ENCODE peak calls at places on chromosome 6, in seven cellular contexts. One of them, this sample, is unnamed.

GRCh38 chr6:150573041-150573681 is 26.5 kb upstream of the PLEKHG1 start:
- DNase-seq in HEK293T: no peak
- DNase-seq in PC-9: no peak
- DNase-seq in small intestine: no peak
- DNase-seq in hypothalamus: no peak
- DNase-seq in Caki2: peak
- DNase-seq in AG04450: no peak
- DNase-seq in this sample: no peak

GRCh38 chr6:47047479-47048411 is 5.6 kb upstream of the ADGRF1 start:
- DNase-seq in HEK293T: peak
- DNase-seq in PC-9: peak
- DNase-seq in small intestine: peak
- DNase-seq in hypothalamus: no peak
- DNase-seq in Caki2: peak
- DNase-seq in AG04450: peak
- DNase-seq in this sample: peak

GRCh38 chr6:103367212-103367611 is 1492.5 kb downstream of the HACE1 start:
- DNase-seq in HEK293T: peak
- DNase-seq in PC-9: no peak
- DNase-seq in small intestine: no peak
- DNase-seq in hypothalamus: no peak
- DNase-seq in Caki2: no peak
- DNase-seq in AG04450: no peak
- DNase-seq in this sample: no peak

GRCh38 chr6:138691595-138692057 is 81.9 kb upstream of the CCDC28A start:
- DNase-seq in HEK293T: no peak
- DNase-seq in PC-9: peak
- DNase-seq in small intestine: peak
- DNase-seq in hypothalamus: no peak
- DNase-seq in Caki2: peak
- DNase-seq in AG04450: peak
- DNase-seq in this sample: peak

GRCh38 chr6:70371454-70372105 is 41.7 kb upstream of the FAM135A start:
- DNase-seq in HEK293T: peak
- DNase-seq in PC-9: peak
- DNase-seq in small intestine: peak
- DNase-seq in hypothalamus: no peak
- DNase-seq in Caki2: peak
- DNase-seq in AG04450: peak
- DNase-seq in this sample: peak

GRCh38 chr6:42118162-42119001 is 24.0 kb downstream of the C6orf132 start:
- DNase-seq in HEK293T: no peak
- DNase-seq in PC-9: peak
- DNase-seq in small intestine: peak
- DNase-seq in hypothalamus: no peak
- DNase-seq in Caki2: peak
- DNase-seq in AG04450: no peak
- DNase-seq in this sample: no peak

GRCh38 chr6:137904822-137905617 is 38.0 kb downstream of the TNFAIP3 start:
- DNase-seq in HEK293T: no peak
- DNase-seq in PC-9: no peak
- DNase-seq in small intestine: peak
- DNase-seq in hypothalamus: no peak
- DNase-seq in Caki2: peak
- DNase-seq in AG04450: no peak
- DNase-seq in this sample: no peak

GRCh38 chr6:137926207-137926731 is 59.2 kb downstream of the TNFAIP3 start:
- DNase-seq in HEK293T: no peak
- DNase-seq in PC-9: peak
- DNase-seq in small intestine: peak
- DNase-seq in hypothalamus: no peak
- DNase-seq in Caki2: peak
- DNase-seq in AG04450: peak
- DNase-seq in this sample: peak

GRCh38 chr6:22082278-22082677 is 214.6 kb downstream of the PRL start:
- DNase-seq in HEK293T: no peak
- DNase-seq in PC-9: no peak
- DNase-seq in small intestine: no peak
- DNase-seq in hypothalamus: no peak
- DNase-seq in Caki2: no peak
- DNase-seq in AG04450: no peak
- DNase-seq in this sample: no peak

GRCh38 chr6:71681234-71681867 is 205.0 kb upstream of the RIMS1 start:
- DNase-seq in HEK293T: no peak
- DNase-seq in PC-9: no peak
- DNase-seq in small intestine: no peak
- DNase-seq in hypothalamus: no peak
- DNase-seq in Caki2: no peak
- DNase-seq in AG04450: no peak
- DNase-seq in this sample: no peak

GRCh38 chr6:111283707-111284106 is 196.4 kb downstream of the SLC16A10 start:
- DNase-seq in HEK293T: no peak
- DNase-seq in PC-9: no peak
- DNase-seq in small intestine: no peak
- DNase-seq in hypothalamus: no peak
- DNase-seq in Caki2: no peak
- DNase-seq in AG04450: no peak
- DNase-seq in this sample: no peak

GRCh38 chr6:49264909-49265308 is 198.1 kb downstream of the MMUT start:
- DNase-seq in HEK293T: no peak
- DNase-seq in PC-9: no peak
- DNase-seq in small intestine: no peak
- DNase-seq in hypothalamus: no peak
- DNase-seq in Caki2: no peak
- DNase-seq in AG04450: no peak
- DNase-seq in this sample: no peak

GRCh38 chr6:17472653-17473183 is 79.3 kb downstream of the CAP2 start:
- DNase-seq in HEK293T: peak
- DNase-seq in PC-9: no peak
- DNase-seq in small intestine: peak
- DNase-seq in hypothalamus: no peak
- DNase-seq in Caki2: peak
- DNase-seq in AG04450: no peak
- DNase-seq in this sample: no peak

GRCh38 chr6:162377735-162378134 is 349.8 kb downstream of the PRKN start:
- DNase-seq in HEK293T: no peak
- DNase-seq in PC-9: no peak
- DNase-seq in small intestine: no peak
- DNase-seq in hypothalamus: no peak
- DNase-seq in Caki2: no peak
- DNase-seq in AG04450: no peak
- DNase-seq in this sample: no peak

GRCh38 chr6:45924763-45925342 is 90.8 kb downstream of the CLIC5 start:
- DNase-seq in HEK293T: no peak
- DNase-seq in PC-9: no peak
- DNase-seq in small intestine: no peak
- DNase-seq in hypothalamus: no peak
- DNase-seq in Caki2: no peak
- DNase-seq in AG04450: no peak
- DNase-seq in this sample: no peak

GRCh38 chr6:138105880-138106664 is 1.1 kb downstream of the PERP start:
- DNase-seq in HEK293T: peak
- DNase-seq in PC-9: peak
- DNase-seq in small intestine: peak
- DNase-seq in hypothalamus: no peak
- DNase-seq in Caki2: peak
- DNase-seq in AG04450: no peak
- DNase-seq in this sample: peak

GRCh38 chr6:35377002-35377401 is 34.6 kb downstream of the PPARD start:
- DNase-seq in HEK293T: no peak
- DNase-seq in PC-9: no peak
- DNase-seq in small intestine: no peak
- DNase-seq in hypothalamus: no peak
- DNase-seq in Caki2: no peak
- DNase-seq in AG04450: no peak
- DNase-seq in this sample: no peak

GRCh38 chr6:87736809-87737540 is 34.9 kb upstream of the AKIRIN2 start:
- DNase-seq in HEK293T: no peak
- DNase-seq in PC-9: no peak
- DNase-seq in small intestine: no peak
- DNase-seq in hypothalamus: no peak
- DNase-seq in Caki2: no peak
- DNase-seq in AG04450: no peak
- DNase-seq in this sample: no peak

GRCh38 chr6:82397962-82398692 is 34.5 kb downstream of the TPBG start:
- DNase-seq in HEK293T: no peak
- DNase-seq in PC-9: peak
- DNase-seq in small intestine: no peak
- DNase-seq in hypothalamus: no peak
- DNase-seq in Caki2: peak
- DNase-seq in AG04450: no peak
- DNase-seq in this sample: no peak

GRCh38 chr6:99736302-99736701 is 129.7 kb downstream of the PRDM13 start:
- DNase-seq in HEK293T: no peak
- DNase-seq in PC-9: no peak
- DNase-seq in small intestine: no peak
- DNase-seq in hypothalamus: no peak
- DNase-seq in Caki2: no peak
- DNase-seq in AG04450: no peak
- DNase-seq in this sample: peak

GRCh38 chr6:131534654-131534956 is 38.4 kb upstream of the ARG1 start:
- DNase-seq in HEK293T: no peak
- DNase-seq in PC-9: no peak
- DNase-seq in small intestine: no peak
- DNase-seq in hypothalamus: no peak
- DNase-seq in Caki2: no peak
- DNase-seq in AG04450: no peak
- DNase-seq in this sample: no peak

GRCh38 chr6:33851959-33852358 is 48.2 kb upstream of the MLN start:
- DNase-seq in HEK293T: peak
- DNase-seq in PC-9: no peak
- DNase-seq in small intestine: peak
- DNase-seq in hypothalamus: no peak
- DNase-seq in Caki2: peak
- DNase-seq in AG04450: no peak
- DNase-seq in this sample: peak

GRCh38 chr6:106069478-106069877 is 16.7 kb upstream of the PRDM1 start:
- DNase-seq in HEK293T: peak
- DNase-seq in PC-9: no peak
- DNase-seq in small intestine: peak
- DNase-seq in hypothalamus: no peak
- DNase-seq in Caki2: peak
- DNase-seq in AG04450: peak
- DNase-seq in this sample: no peak

GRCh38 chr6:83378621-83379388 is 52.0 kb downstream of the ME1 start:
- DNase-seq in HEK293T: no peak
- DNase-seq in PC-9: no peak
- DNase-seq in small intestine: no peak
- DNase-seq in hypothalamus: no peak
- DNase-seq in Caki2: no peak
- DNase-seq in AG04450: peak
- DNase-seq in this sample: no peak

GRCh38 chr6:113630365-113630737 is 226.8 kb upstream of the MARCKS start:
- DNase-seq in HEK293T: no peak
- DNase-seq in PC-9: peak
- DNase-seq in small intestine: no peak
- DNase-seq in hypothalamus: no peak
- DNase-seq in Caki2: no peak
- DNase-seq in AG04450: no peak
- DNase-seq in this sample: no peak

GRCh38 chr6:37052027-37052628 is 46.7 kb downstream of the FGD2 start:
- DNase-seq in HEK293T: no peak
- DNase-seq in PC-9: no peak
- DNase-seq in small intestine: no peak
- DNase-seq in hypothalamus: no peak
- DNase-seq in Caki2: peak
- DNase-seq in AG04450: no peak
- DNase-seq in this sample: peak

GRCh38 chr6:157823001-157823522 is at the start of gene SNX9:
- DNase-seq in HEK293T: peak
- DNase-seq in PC-9: no peak
- DNase-seq in small intestine: peak
- DNase-seq in hypothalamus: no peak
- DNase-seq in Caki2: peak
- DNase-seq in AG04450: no peak
- DNase-seq in this sample: peak

GRCh38 chr6:119156742-119157494 is 78.5 kb upstream of the FAM184A start:
- DNase-seq in HEK293T: no peak
- DNase-seq in PC-9: no peak
- DNase-seq in small intestine: no peak
- DNase-seq in hypothalamus: no peak
- DNase-seq in Caki2: no peak
- DNase-seq in AG04450: no peak
- DNase-seq in this sample: no peak

GRCh38 chr6:34201455-34202098 is 35.1 kb upstream of the HMGA1 start:
- DNase-seq in HEK293T: no peak
- DNase-seq in PC-9: no peak
- DNase-seq in small intestine: no peak
- DNase-seq in hypothalamus: no peak
- DNase-seq in Caki2: no peak
- DNase-seq in AG04450: no peak
- DNase-seq in this sample: no peak

GRCh38 chr6:43355862-43356590 is 13.4 kb downstream of the ZNF318 start:
- DNase-seq in HEK293T: peak
- DNase-seq in PC-9: no peak
- DNase-seq in small intestine: peak
- DNase-seq in hypothalamus: no peak
- DNase-seq in Caki2: no peak
- DNase-seq in AG04450: no peak
- DNase-seq in this sample: peak

GRCh38 chr6:47809863-47810262 is 28.0 kb downstream of the OPN5 start:
- DNase-seq in HEK293T: no peak
- DNase-seq in PC-9: no peak
- DNase-seq in small intestine: no peak
- DNase-seq in hypothalamus: no peak
- DNase-seq in Caki2: no peak
- DNase-seq in AG04450: no peak
- DNase-seq in this sample: no peak

GRCh38 chr6:37587776-37588744 is 88.4 kb upstream of the CCDC167 start:
- DNase-seq in HEK293T: no peak
- DNase-seq in PC-9: no peak
- DNase-seq in small intestine: no peak
- DNase-seq in hypothalamus: no peak
- DNase-seq in Caki2: no peak
- DNase-seq in AG04450: no peak
- DNase-seq in this sample: peak

GRCh38 chr6:159095561-159096095 is 50.8 kb upstream of the TAGAP start:
- DNase-seq in HEK293T: no peak
- DNase-seq in PC-9: no peak
- DNase-seq in small intestine: no peak
- DNase-seq in hypothalamus: no peak
- DNase-seq in Caki2: no peak
- DNase-seq in AG04450: no peak
- DNase-seq in this sample: no peak